ENCODE peak calls at places on chromosomes 5 and 9, in nine cellular contexts. E is HFF-Myc, R is RWPE2, Y is stomach, Z is lower leg skin, H is epithelial cell of esophagus, T is AG09309, K is foreskin fibroblast, V is GM20000. F is an unnamed sample.

GRCh38 chr5:41681820-41682219 is 171.4 kb upstream of the PLCXD3 start:
- DNase-seq in R (no peak), H (no peak), Y (no peak), K (no peak), Z (no peak), V (no peak), E (no peak), T (no peak), F (no peak)

GRCh38 chr5:98308960-98309359 is 464.5 kb upstream of the RGMB start:
- DNase-seq in V (no peak), Y (no peak), H (peak), R (no peak), Z (no peak), E (no peak), K (peak), T (no peak), F (no peak)

GRCh38 chr9:127382541-127382940 is 14.4 kb upstream of the SLC2A8 start:
- DNase-seq in E (no peak), V (no peak), R (no peak), T (no peak), Z (no peak), Y (no peak), H (no peak), K (no peak), F (no peak)

GRCh38 chr5:38816083-38817030 is 29.5 kb upstream of the OSMR start:
- DNase-seq in R (no peak), V (no peak), H (peak), Y (no peak), E (no peak), K (no peak), Z (no peak), T (no peak), F (no peak)

GRCh38 chr9:133203506-133204075 is 5.5 kb downstream of the OBP2B start:
- DNase-seq in H (no peak), Y (peak), T (no peak), K (no peak), R (no peak), Z (no peak), V (no peak), E (no peak), F (no peak)

GRCh38 chr5:83837261-83837894 is 116.7 kb upstream of the HAPLN1 start:
- DNase-seq in V (no peak), H (no peak), T (no peak), Y (no peak), K (no peak), R (no peak), E (no peak), Z (no peak), F (no peak)

GRCh38 chr5:96657068-96657467 is 5.1 kb upstream of the CAST start:
- DNase-seq in Z (peak), R (peak), Y (no peak), E (peak), K (peak), H (peak), V (peak), T (peak), F (peak)

GRCh38 chr9:13125261-13125660 is 154.2 kb downstream of the MPDZ start:
- DNase-seq in Y (no peak), Z (no peak), R (no peak), K (no peak), H (no peak), V (no peak), T (no peak), E (no peak), F (no peak)

GRCh38 chr5:100790170-100790665 is 112.9 kb downstream of the ST8SIA4 start:
- DNase-seq in K (no peak), Z (no peak), E (no peak), Y (no peak), T (no peak), H (no peak), V (no peak), R (no peak), F (no peak)

GRCh38 chr9:106893088-106893487 is 30.1 kb downstream of the ZNF462 start:
- DNase-seq in Z (no peak), T (no peak), Y (no peak), V (no peak), R (no peak), K (peak), H (peak), E (peak), F (no peak)

GRCh38 chr5:149410071-149410470 is 31.0 kb upstream of the IL17B start:
- DNase-seq in R (no peak), K (no peak), V (no peak), Y (no peak), T (no peak), Z (no peak), H (no peak), E (no peak), F (no peak)

GRCh38 chr5:163505049-163505474 is 357 bp upstream of the MAT2B start:
- DNase-seq in T (no peak), V (peak), H (no peak), E (no peak), R (no peak), K (no peak), Z (no peak), Y (no peak), F (no peak)

GRCh38 chr5:163506726-163507125 is 1.3 kb downstream of the MAT2B start:
- DNase-seq in R (no peak), V (no peak), Z (no peak), Y (no peak), K (no peak), H (peak), T (no peak), E (no peak), F (peak)

GRCh38 chr5:163505475-163506457 is at the start of gene MAT2B:
- DNase-seq in E (peak), Z (peak), R (peak), V (peak), T (no peak), K (peak), H (peak), Y (peak), F (peak)

GRCh38 chr5:163504091-163504931 is 1.1 kb upstream of the MAT2B start:
- DNase-seq in V (no peak), T (no peak), R (no peak), H (peak), K (peak), Y (peak), Z (peak), E (no peak), F (peak)

DNA sequence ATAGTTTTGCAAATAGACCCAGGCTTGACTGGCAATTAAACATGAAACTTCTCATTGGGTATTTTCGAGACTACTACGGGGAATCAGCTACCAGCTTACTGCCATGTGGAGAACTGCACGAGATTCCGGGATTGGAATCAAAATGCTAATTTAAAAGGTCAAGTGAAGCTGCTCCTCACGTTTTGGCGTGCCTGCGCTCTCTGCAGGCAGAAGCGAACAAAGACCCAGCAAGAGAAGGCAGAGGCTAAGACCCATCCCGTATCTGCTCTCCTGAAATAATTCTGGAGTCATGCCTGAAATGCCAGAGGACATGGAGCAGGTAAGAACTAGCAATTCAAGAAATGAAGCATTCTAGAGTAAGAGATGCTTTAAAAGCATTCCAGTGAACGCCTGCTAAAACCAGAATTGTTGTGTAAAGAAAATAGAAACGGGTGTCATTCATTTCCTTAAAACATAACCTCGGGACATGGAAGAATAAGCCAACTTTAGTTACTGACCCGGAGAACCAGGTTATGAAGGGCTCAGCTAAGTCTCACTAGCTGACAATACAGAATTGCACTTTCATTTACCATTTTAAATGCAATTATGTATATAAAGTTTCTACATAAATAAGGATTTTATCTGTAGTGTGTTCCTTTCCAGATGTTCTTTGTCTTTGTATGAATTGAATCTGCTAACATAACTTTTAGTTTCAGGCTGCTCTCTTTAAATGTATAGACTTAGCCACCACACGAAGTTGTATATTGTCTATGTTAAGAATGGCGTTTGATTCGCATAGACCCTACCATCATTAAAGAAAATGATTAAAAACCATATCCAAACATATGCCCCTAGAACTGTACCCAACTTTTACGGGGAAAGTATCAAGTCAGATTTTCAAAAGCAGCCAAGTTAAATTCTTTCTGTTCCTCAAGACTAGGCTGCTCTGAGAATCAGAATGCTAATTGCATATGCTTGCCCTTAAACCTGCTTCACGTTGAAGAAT is 2.0 kb upstream of the MAT2B start:
- DNase-seq in H (peak), R (no peak), Y (peak), V (peak), E (peak), K (peak), T (no peak), Z (peak), F (peak)
- TF ChIP-seq CTCF in H (peak), R (peak), Y (no peak), V (peak), E (peak), K (peak), T (peak), Z (no peak), F (peak)

DNA sequence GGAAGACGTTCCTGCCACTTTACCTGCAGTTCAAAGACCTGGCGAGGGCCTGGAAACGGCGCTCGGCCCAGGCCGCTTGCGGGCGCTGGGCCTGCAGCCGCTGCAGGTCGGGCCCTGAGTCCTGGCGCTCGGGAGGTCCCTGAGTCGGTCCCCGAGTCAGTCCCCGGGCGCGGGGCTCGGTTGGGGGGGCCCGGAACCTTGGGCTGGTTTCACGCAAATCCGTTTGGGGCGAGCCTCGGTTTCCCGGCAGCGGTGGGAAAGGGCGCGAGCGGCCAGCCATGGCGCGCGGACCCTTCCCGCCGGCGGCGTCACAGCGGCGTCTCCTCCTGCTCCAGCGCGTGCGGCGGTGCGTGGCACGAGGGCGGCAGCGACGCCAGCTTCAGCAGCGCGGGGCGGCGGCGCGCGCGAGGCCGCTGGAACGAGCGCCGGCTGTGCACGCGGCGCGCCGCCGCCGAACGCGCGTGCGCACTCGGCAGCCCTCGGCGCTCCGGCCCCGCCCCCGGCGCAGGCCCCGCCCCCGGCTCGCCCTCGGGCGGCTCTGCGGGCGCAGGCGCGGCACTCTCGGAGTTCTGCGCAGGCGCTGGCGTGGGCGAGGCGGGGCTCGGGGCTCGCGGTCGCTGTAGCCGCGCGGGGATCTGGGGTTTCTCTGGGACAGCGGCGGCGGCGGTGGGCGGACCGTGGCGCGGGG is 29.8 kb downstream of the EXOC3 start:
- DNase-seq in H (peak), R (peak), Y (peak), T (peak), K (peak), E (peak), Z (peak), V (peak), F (peak)
- TF ChIP-seq CTCF in H (no peak), R (no peak), Y (no peak), T (no peak), K (no peak), E (no peak), Z (no peak), V (no peak), F (no peak)

GRCh38 chr9:138065287-138065686 is 187.7 kb downstream of the CACNA1B start:
- DNase-seq in K (no peak), Y (no peak), V (no peak), H (no peak), T (no peak), R (no peak), E (no peak), Z (no peak), F (no peak)

GRCh38 chr9:138063785-138064184 is 186.2 kb downstream of the CACNA1B start:
- DNase-seq in K (no peak), E (no peak), T (no peak), V (no peak), Z (no peak), H (no peak), R (no peak), Y (no peak), F (no peak)

GRCh38 chr9:138064547-138064946 is 187.0 kb downstream of the CACNA1B start:
- DNase-seq in R (peak), K (no peak), Y (no peak), T (no peak), V (no peak), E (no peak), Z (no peak), H (no peak), F (no peak)

GRCh38 chr9:138067594-138068367 is 190.2 kb downstream of the CACNA1B start:
- DNase-seq in K (no peak), E (no peak), Z (no peak), T (no peak), Y (peak), V (no peak), R (no peak), H (no peak), F (no peak)

DNA sequence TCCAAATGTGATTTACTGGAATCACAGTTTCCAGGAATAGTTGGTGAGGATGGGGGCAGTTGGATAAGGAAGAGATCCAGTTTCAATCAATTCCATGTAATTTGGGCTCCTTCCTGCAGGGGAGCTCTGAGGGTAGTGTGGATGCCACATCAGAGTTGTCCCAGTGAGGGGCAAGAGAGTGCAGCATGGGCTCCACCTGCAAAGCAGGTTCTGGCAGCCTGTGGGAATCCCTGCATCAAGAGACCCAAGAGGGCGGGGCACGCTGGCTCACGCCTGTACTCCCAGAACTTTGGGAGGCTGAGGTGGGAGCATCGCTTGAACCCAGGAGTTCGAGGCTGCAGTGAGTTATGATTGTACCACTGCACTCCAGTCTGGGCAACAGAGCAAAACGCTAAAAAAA is 188.5 kb downstream of the CACNA1B start:
- DNase-seq in T (no peak), Y (no peak), E (no peak), H (no peak), Z (no peak), K (no peak), R (no peak), V (no peak), F (no peak)
- TF ChIP-seq CTCF in T (no peak), Y (no peak), E (no peak), H (no peak), Z (no peak), K (no peak), R (no peak), V (no peak), F (no peak)

DNA sequence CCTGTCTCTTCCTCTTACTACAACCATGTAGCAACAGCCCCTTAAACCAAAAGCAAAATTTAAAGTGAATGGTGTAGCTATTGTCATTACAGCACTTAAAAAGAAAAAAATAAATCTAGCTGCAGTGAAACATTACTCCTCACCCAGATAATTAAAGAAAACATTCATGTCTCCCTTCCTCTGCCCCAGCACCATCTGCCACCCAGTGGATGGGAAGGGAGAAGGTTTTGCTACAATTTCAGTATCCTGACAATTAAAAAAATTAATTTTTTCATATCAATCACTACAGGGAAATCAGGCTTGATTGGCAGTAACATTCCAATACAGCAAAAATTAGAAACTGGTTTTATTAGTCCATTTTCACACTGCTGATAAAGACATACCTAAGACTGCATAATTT is 147.4 kb upstream of the PUM3 start:
- DNase-seq in H (no peak), K (no peak), V (no peak), R (no peak), E (no peak), T (no peak), Y (no peak), Z (no peak), F (no peak)
- TF ChIP-seq CTCF in H (peak), K (no peak), V (no peak), R (peak), E (no peak), T (peak), Y (no peak), Z (no peak), F (no peak)

GRCh38 chr9:36204906-36205547 is 14.3 kb downstream of the CLTA start:
- DNase-seq in H (peak), K (no peak), T (no peak), Z (no peak), R (no peak), Y (no peak), E (no peak), V (no peak), F (no peak)
- TF ChIP-seq CTCF in H (no peak), K (peak), T (peak), Z (no peak), R (peak), Y (no peak), E (no peak), V (no peak), F (no peak)

GRCh38 chr5:76337949-76338589 is 65.0 kb upstream of the IQGAP2 start:
- DNase-seq in Z (no peak), Y (peak), V (peak), R (peak), E (peak), K (peak), H (peak), T (no peak), F (peak)
- TF ChIP-seq CTCF in Z (no peak), Y (no peak), V (peak), R (peak), E (peak), K (peak), H (peak), T (peak), F (peak)

GRCh38 chr5:157718529-157718928 is 12.7 kb upstream of the THG1L start:
- DNase-seq in Y (no peak), E (peak), R (no peak), T (peak), V (peak), Z (no peak), H (peak), K (peak), F (peak)
- TF ChIP-seq CTCF in Y (no peak), E (peak), R (peak), T (peak), V (peak), Z (no peak), H (peak), K (peak), F (peak)

GRCh38 chr5:119451561-119451960 is 736 bp upstream of the HSD17B4 start:
- DNase-seq in K (no peak), E (no peak), T (no peak), R (no peak), H (no peak), V (no peak), Z (no peak), Y (no peak), F (no peak)
- TF ChIP-seq CTCF in K (no peak), E (no peak), T (no peak), R (no peak), H (no peak), V (no peak), Z (no peak), Y (no peak), F (no peak)

DNA sequence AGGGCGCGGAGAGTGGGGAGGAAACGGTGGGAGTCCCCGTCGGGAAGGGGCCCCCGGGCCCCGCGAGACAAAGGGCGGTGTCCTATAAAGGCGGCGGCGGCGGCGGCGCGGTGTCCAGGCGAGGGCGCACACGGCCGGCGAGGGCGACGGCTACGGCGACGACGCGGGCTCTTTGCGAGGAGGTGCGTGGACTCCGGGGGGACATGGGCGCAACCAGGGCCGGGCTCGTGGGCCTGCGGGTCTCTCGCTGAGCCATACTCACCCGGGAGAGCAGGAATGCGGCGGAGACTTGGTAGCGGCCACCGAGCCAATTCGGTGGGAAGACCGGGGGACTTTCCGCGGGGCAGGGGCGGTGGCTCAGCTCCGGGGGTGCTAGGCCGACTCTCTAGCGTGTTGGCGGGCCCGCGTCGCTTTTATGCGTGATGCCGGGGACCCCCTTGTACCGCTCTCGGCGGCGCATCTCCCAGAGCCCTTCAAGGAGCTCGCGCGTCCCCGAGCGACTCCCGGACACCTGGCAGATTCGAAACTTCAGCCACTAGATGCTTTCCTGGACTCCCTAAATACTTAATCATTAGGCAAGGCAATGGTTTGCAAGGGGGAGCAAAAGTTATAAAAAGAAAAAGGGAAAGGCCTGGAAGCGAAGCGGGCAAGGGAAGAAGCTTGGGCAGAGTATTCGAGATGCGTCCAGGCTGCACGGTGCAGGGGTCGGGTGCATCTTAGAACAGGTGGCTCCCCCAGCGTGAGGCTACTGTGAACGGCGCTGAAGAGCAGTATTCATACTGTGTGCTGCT is 5.9 kb upstream of the TAL2 start:
- DNase-seq in Z (no peak), K (no peak), T (no peak), V (peak), R (no peak), E (no peak), Y (peak), H (peak), F (peak)
- TF ChIP-seq CTCF in Z (no peak), K (no peak), T (peak), V (peak), R (peak), E (no peak), Y (no peak), H (no peak), F (no peak)

GRCh38 chr9:34256987-34257585 is 72.0 kb downstream of the KIF24 start:
- DNase-seq in T (no peak), H (no peak), K (no peak), E (no peak), Y (no peak), Z (peak), V (no peak), R (no peak), F (peak)

GRCh38 chr9:34253460-34253837 is 74.6 kb downstream of the UBAP1 start:
- DNase-seq in V (no peak), Y (no peak), H (peak), K (peak), E (no peak), R (no peak), T (peak), Z (no peak), F (no peak)

GRCh38 chr9:34254966-34255825 is 73.9 kb downstream of the KIF24 start:
- DNase-seq in K (no peak), E (no peak), Y (peak), V (no peak), R (no peak), T (no peak), H (no peak), Z (no peak), F (no peak)

GRCh38 chr9:34254141-34254913 is 74.7 kb downstream of the KIF24 start:
- DNase-seq in R (peak), V (no peak), E (no peak), Y (no peak), K (peak), Z (no peak), T (peak), H (peak), F (no peak)

GRCh38 chr9:34256104-34256503 is 73.0 kb downstream of the KIF24 start:
- DNase-seq in R (no peak), Z (no peak), K (no peak), Y (no peak), H (no peak), T (no peak), E (no peak), V (no peak), F (peak)
- TF ChIP-seq CTCF in R (no peak), Z (no peak), K (peak), Y (no peak), H (peak), T (peak), E (peak), V (no peak), F (no peak)

F was measured in activated CD8-positive, alpha-beta T cell treated with anti-CD3 and anti-CD28 coated beads for 36 hours.